ENCODE peak calls at places on chromosomes 13 and 19, in eight cellular contexts. O, K, J, A, Y, M, G and R are unnamed samples.
A peak's percentile ranks its signal among the peaks of the same experiment; 100 is the strongest.

GRCh38 chr13:110593430-110594130 is 21.8 kb upstream of the NAXD start:
- DNase-seq in O (peak; percentile 19), K (no peak), J (peak; percentile 71), A (peak; percentile 39), Y (peak; percentile 52), M (no peak), G (peak; percentile 46), R (no peak)

GRCh38 chr19:11405846-11406643 is 13.1 kb downstream of the RGL3 start:
- DNase-seq in O (no peak), K (no peak), J (no peak), A (peak; percentile 24), Y (no peak), M (peak; percentile 79), G (no peak), R (no peak)

GRCh38 chr19:8302734-8303133 is 5.4 kb downstream of the CD320 start:
- DNase-seq in O (no peak), K (peak; percentile 64), J (no peak), A (no peak), Y (no peak), M (no peak), G (no peak), R (no peak)

GRCh38 chr13:46031581-46032263 is 20.8 kb downstream of the ZC3H13 start:
- DNase-seq in O (no peak), K (no peak), J (no peak), A (no peak), Y (no peak), M (no peak), G (no peak), R (peak; percentile 14)

GRCh38 chr19:32364040-32364439 is 18.6 kb downstream of the ZNF507 start:
- DNase-seq in O (no peak), K (no peak), J (no peak), A (no peak), Y (no peak), M (no peak), G (no peak), R (no peak)

GRCh38 chr13:24618219-24618955 is 61.8 kb upstream of the ATP12A start:
- DNase-seq in O (no peak), K (no peak), J (no peak), A (no peak), Y (no peak), M (no peak), G (no peak), R (no peak)

GRCh38 chr13:80132741-80133601 is 208.0 kb downstream of the SPRY2 start:
- DNase-seq in O (no peak), K (no peak), J (peak; percentile 67), A (peak; percentile 15), Y (peak; percentile 50), M (no peak), G (peak; percentile 64), R (no peak)

GRCh38 chr19:28289294-28290063 is 923.5 kb downstream of the UQCRFS1 start:
- DNase-seq in O (no peak), K (no peak), J (peak; percentile 89), A (peak; percentile 18), Y (no peak), M (no peak), G (peak; percentile 61), R (peak; percentile 69)

GRCh38 chr13:75180805-75181455 is 301.0 kb downstream of the TBC1D4 start:
- DNase-seq in O (no peak), K (no peak), J (peak; percentile 43), A (no peak), Y (no peak), M (no peak), G (no peak), R (no peak)

GRCh38 chr19:45160870-45161714 is at the start of gene NKPD1:
- DNase-seq in O (no peak), K (no peak), J (peak; percentile 43), A (no peak), Y (no peak), M (peak; percentile 67), G (peak; percentile 80), R (no peak)

GRCh38 chr13:94731028-94731427 is 18.7 kb upstream of the SOX21 start:
- DNase-seq in O (no peak), K (no peak), J (no peak), A (no peak), Y (no peak), M (no peak), G (peak; percentile 40), R (no peak)

GRCh38 chr19:7497292-7497691 is 8.5 kb upstream of the PEX11G start:
- DNase-seq in O (no peak), K (no peak), J (peak; percentile 50), A (no peak), Y (no peak), M (peak; percentile 60), G (no peak), R (no peak)

GRCh38 chr13:111898956-111899713 is 167.8 kb upstream of the SOX1 start:
- DNase-seq in O (no peak), K (peak; percentile 78), J (no peak), A (no peak), Y (no peak), M (peak; percentile 12), G (no peak), R (no peak)
- H3K27me3 ChIP-seq in O (peaks cover 6% of the 10 kb centered on the region), K (peaks cover 5% of the 10 kb centered on the region), J (no peaks in the 10 kb centered on the region), A (no peaks in the 10 kb centered on the region), Y (peaks cover 6% of the 10 kb centered on the region), M (no peaks in the 10 kb centered on the region), G (no peaks in the 10 kb centered on the region), R (no peaks in the 10 kb centered on the region)

GRCh38 chr19:1453525-1454371 is 3.8 kb downstream of the APC2 start:
- DNase-seq in O (no peak), K (no peak), J (peak; percentile 87), A (no peak), Y (no peak), M (peak; percentile 63), G (peak; percentile 54), R (peak; percentile 81)
- H3K27me3 ChIP-seq in O (peaks cover 87% of the 10 kb centered on the region), K (peaks cover 89% of the 10 kb centered on the region), J (peaks cover 29% of the 10 kb centered on the region), A (peaks cover 29% of the 10 kb centered on the region), Y (peaks cover 65% of the 10 kb centered on the region), M (peaks cover 14% of the 10 kb centered on the region), G (peaks cover 4% of the 10 kb centered on the region), R (peaks cover 4% of the 10 kb centered on the region)

GRCh38 chr19:51125421-51126075 is 842 bp downstream of the SIGLEC9 start:
- DNase-seq in O (no peak), K (peak; percentile 74), J (no peak), A (no peak), Y (no peak), M (no peak), G (no peak), R (no peak)

GRCh38 chr19:51124729-51125128 is at the start of gene SIGLEC9:
- DNase-seq in O (no peak), K (peak; percentile 82), J (no peak), A (no peak), Y (peak; percentile 63), M (no peak), G (peak; percentile 16), R (no peak)

GRCh38 chr19:51123381-51124186 is 1.1 kb upstream of the SIGLEC9 start:
- DNase-seq in O (no peak), K (no peak), J (no peak), A (no peak), Y (peak; percentile 51), M (no peak), G (no peak), R (no peak)

GRCh38 chr19:51122112-51122981 is 2.4 kb upstream of the SIGLEC9 start:
- DNase-seq in O (no peak), K (no peak), J (peak; percentile 28), A (peak; percentile 35), Y (no peak), M (no peak), G (no peak), R (no peak)

GRCh38 chr19:51124216-51124615 is 490 bp upstream of the SIGLEC9 start:
- DNase-seq in O (no peak), K (no peak), J (no peak), A (no peak), Y (no peak), M (no peak), G (no peak), R (no peak)
- H3K27me3 ChIP-seq in O (no peaks in the 10 kb centered on the region), K (peaks cover 10% of the 10 kb centered on the region), J (no peaks in the 10 kb centered on the region), A (no peaks in the 10 kb centered on the region), Y (no peaks in the 10 kb centered on the region), M (no peaks in the 10 kb centered on the region), G (no peaks in the 10 kb centered on the region), R (no peaks in the 10 kb centered on the region)

GRCh38 chr13:78762825-78763224 is 103.9 kb upstream of the OBI1 start:
- DNase-seq in O (no peak), K (no peak), J (no peak), A (no peak), Y (no peak), M (no peak), G (no peak), R (no peak)
- H3K27me3 ChIP-seq in O (no peaks in the 10 kb centered on the region), K (no peaks in the 10 kb centered on the region), J (no peaks in the 10 kb centered on the region), A (peaks cover 2% of the 10 kb centered on the region), Y (no peaks in the 10 kb centered on the region), M (no peaks in the 10 kb centered on the region), G (no peaks in the 10 kb centered on the region), R (no peaks in the 10 kb centered on the region)

DNA sequence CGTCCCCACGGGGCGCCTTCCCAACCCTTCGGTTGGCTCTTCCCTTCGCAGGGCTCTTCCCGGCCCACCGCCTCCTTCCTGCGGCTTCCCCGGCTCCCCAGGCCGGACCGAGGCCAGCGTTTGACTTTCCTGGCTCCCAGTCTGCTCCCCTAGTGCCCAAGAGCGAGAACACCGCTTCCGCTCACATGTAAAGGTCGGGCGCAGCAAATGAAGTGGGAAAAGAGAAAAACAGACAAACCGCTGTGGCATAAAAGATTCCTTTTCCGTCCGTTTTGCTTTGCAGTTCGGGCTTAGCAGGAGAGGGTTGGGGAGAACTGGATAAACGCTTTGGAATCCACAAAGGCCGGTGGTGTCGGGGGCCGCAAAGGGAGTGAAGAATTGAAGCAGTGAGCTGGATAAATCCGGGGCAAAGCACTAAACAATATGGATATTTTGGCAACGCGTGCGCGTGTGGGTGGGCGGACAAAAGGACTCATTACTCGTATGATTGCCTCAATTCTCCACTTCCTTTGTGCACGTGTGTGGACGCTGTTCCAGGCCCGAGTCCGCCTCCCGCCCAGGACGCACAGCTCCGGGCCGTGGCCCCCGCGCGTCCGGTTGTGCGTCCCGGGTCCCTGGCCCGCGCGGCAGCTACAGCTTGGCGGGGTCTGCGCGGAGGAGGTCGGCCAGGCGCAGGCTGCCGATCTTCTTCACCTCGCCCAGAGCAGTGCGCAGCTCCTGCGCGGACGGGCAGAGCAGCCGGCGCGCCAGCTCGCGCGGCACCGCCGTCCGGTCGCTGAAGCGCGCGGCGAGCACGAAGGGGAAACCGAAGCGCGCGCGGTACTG is 8.6 kb upstream of the CDX2 start:
- DNase-seq in O (no peak), K (peak; percentile 41), J (peak; percentile 39), A (peak; percentile 45), Y (no peak), M (peak; percentile 60), G (no peak), R (peak; percentile 34)
- H3K27me3 ChIP-seq in O (peaks cover 90% of the 10 kb centered on the region), K (peaks cover 100% of the 10 kb centered on the region), J (peaks cover 89% of the 10 kb centered on the region), A (peaks cover 78% of the 10 kb centered on the region), Y (peaks cover 84% of the 10 kb centered on the region), M (peaks cover 99% of the 10 kb centered on the region), G (peaks cover 7% of the 10 kb centered on the region), R (peaks cover 25% of the 10 kb centered on the region)

DNA sequence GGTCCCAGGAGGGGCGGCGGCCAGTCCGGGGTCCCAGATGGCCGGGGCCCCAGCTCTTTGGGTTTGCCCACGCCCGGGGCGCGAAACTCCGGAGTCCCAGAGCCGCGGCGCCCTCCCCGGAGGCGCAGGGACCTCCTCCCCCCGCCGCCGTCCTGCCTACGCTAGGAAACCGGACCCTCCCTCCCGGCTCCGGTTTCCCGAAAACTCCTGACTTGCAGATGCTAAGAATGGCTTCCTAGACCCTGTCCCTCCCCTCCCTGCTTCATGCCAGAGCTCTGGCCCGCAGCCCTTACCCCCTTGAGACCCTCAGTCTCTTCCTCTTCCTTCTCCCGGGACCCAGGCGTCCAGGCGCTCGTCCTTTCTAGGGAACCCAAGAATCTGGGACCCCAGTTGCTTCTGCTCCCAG is 468 bp upstream of the MYBPC2 start:
- DNase-seq in O (no peak), K (no peak), J (peak; percentile 16), A (no peak), Y (no peak), M (no peak), G (peak; percentile 36), R (no peak)
- H3K27me3 ChIP-seq in O (peaks cover 48% of the 10 kb centered on the region), K (peaks cover 41% of the 10 kb centered on the region), J (peaks cover 41% of the 10 kb centered on the region), A (no peaks in the 10 kb centered on the region), Y (peaks cover 24% of the 10 kb centered on the region), M (no peaks in the 10 kb centered on the region), G (no peaks in the 10 kb centered on the region), R (peaks cover 27% of the 10 kb centered on the region)